ENCODE peak calls at places on chromosomes 3 and 15, in ten cellular contexts. D is heart left ventricle, K is esophagus squamous epithelium, V is ovary, C is iPS DF 6.9, P is uterus, Y is HCT116, U is RWPE1, O is stomach, S is body of pancreas. A is an unnamed sample.

GRCh38 chr3:23258110-23258509 is 55.0 kb downstream of the UBE2E2 start:
- DNase-seq in O (no peak), V (no peak), S (no peak), D (no peak), K (no peak), C (no peak), U (no peak), Y (no peak), P (no peak), A (no peak)

GRCh38 chr3:195041871-195042740 is 228.9 kb downstream of the XXYLT1 start:
- DNase-seq in S (no peak), V (no peak), D (no peak), K (no peak), Y (no peak), C (no peak), P (no peak), O (peak), U (no peak), A (peak)

GRCh38 chr3:184595726-184596125 is 34.1 kb downstream of the EPHB3 start:
- DNase-seq in S (no peak), P (no peak), K (no peak), O (no peak), V (no peak), D (no peak), Y (no peak), U (no peak), C (no peak), A (no peak)

GRCh38 chr3:196643201-196643749 is 3.8 kb downstream of the NRROS start:
- DNase-seq in D (no peak), K (no peak), S (no peak), C (no peak), P (no peak), U (no peak), Y (no peak), V (no peak), O (no peak), A (no peak)

GRCh38 chr3:111072016-111072891 is 638 bp downstream of the NECTIN3 start:
- DNase-seq in S (peak), P (peak), O (peak), U (peak), V (peak), D (peak), C (no peak), K (no peak), Y (no peak), A (no peak)

GRCh38 chr3:48564667-48565066 is 1.1 kb upstream of the UCN2 start:
- DNase-seq in P (no peak), K (no peak), V (no peak), D (no peak), C (no peak), U (no peak), S (no peak), O (no peak), Y (no peak), A (no peak)

GRCh38 chr3:71258116-71258515 is 325.4 kb downstream of the FOXP1 start:
- DNase-seq in U (peak), C (no peak), Y (no peak), V (no peak), K (no peak), P (no peak), D (no peak), O (no peak), S (no peak), A (peak)

GRCh38 chr3:13372656-13373055 is 47.5 kb downstream of the NUP210 start:
- DNase-seq in K (no peak), P (no peak), V (no peak), C (no peak), Y (no peak), S (no peak), O (no peak), U (no peak), D (no peak), A (no peak)

GRCh38 chr3:31472479-31473390 is 60.0 kb upstream of the STT3B start:
- DNase-seq in U (no peak), C (no peak), S (no peak), D (no peak), Y (no peak), V (no peak), O (no peak), P (no peak), K (no peak), A (no peak)

GRCh38 chr3:43198791-43199644 is 87.3 kb upstream of the SNRK start:
- DNase-seq in D (no peak), P (no peak), U (no peak), Y (no peak), O (no peak), K (no peak), C (no peak), V (no peak), S (no peak), A (no peak)

GRCh38 chr15:64761156-64761555 is 14.2 kb downstream of the RBPMS2 start:
- DNase-seq in S (no peak), Y (no peak), V (no peak), C (no peak), O (no peak), D (no peak), U (no peak), K (no peak), P (no peak), A (no peak)

GRCh38 chr3:182185341-182185740 is 473.6 kb downstream of the SOX2 start:
- DNase-seq in U (no peak), Y (no peak), D (no peak), C (no peak), P (no peak), K (no peak), V (no peak), O (no peak), S (no peak), A (no peak)

GRCh38 chr3:9147215-9147895 is 102.1 kb downstream of the SRGAP3 start:
- DNase-seq in V (no peak), U (no peak), Y (no peak), C (no peak), K (no peak), O (no peak), D (no peak), S (no peak), P (peak), A (no peak)

GRCh38 chr3:177596248-177596821 is 399.1 kb upstream of the TBL1XR1 start:
- DNase-seq in V (no peak), Y (peak), D (no peak), C (no peak), U (no peak), K (no peak), P (no peak), S (peak), O (peak), A (peak)

GRCh38 chr3:190217081-190217480 is 96.4 kb upstream of the P3H2 start:
- DNase-seq in S (no peak), V (no peak), D (no peak), C (no peak), Y (no peak), O (no peak), P (no peak), K (no peak), U (peak), A (peak)

GRCh38 chr3:12393894-12394293 is 90.4 kb upstream of the TSEN2 start:
- DNase-seq in K (no peak), P (no peak), D (no peak), Y (peak), V (no peak), C (no peak), U (peak), O (no peak), S (no peak), A (no peak)

GRCh38 chr3:109882144-109882543 is 544.8 kb upstream of the DPPA4 start:
- DNase-seq in O (no peak), D (no peak), S (no peak), U (no peak), K (no peak), Y (no peak), C (no peak), V (no peak), P (no peak), A (no peak)

GRCh38 chr3:74139648-74140047 is 474.8 kb downstream of the CNTN3 start:
- DNase-seq in V (no peak), S (no peak), C (no peak), K (no peak), D (no peak), Y (no peak), U (no peak), P (no peak), O (no peak), A (no peak)

GRCh38 chr15:89085289-89085906 is 2.9 kb upstream of the ABHD2 start:
- DNase-seq in P (no peak), O (no peak), C (no peak), D (no peak), U (no peak), S (no peak), V (no peak), K (no peak), Y (no peak), A (no peak)

GRCh38 chr3:141275032-141275422 is 43.4 kb downstream of the PXYLP1 start:
- DNase-seq in K (no peak), V (no peak), P (no peak), Y (no peak), C (no peak), S (no peak), U (peak), D (no peak), O (no peak), A (peak)

GRCh38 chr3:151816091-151816604 is 2.2 kb downstream of the AADAC start:
- DNase-seq in D (no peak), P (peak), U (peak), S (peak), Y (no peak), K (no peak), O (peak), V (no peak), C (no peak), A (peak)

GRCh38 chr3:180871901-180872300 is 40.6 kb upstream of the FXR1 start:
- DNase-seq in P (no peak), V (no peak), U (no peak), O (no peak), C (no peak), S (no peak), Y (no peak), K (no peak), D (no peak), A (no peak)

GRCh38 chr3:72938471-72939265 is 50.8 kb downstream of the GXYLT2 start:
- DNase-seq in S (peak), C (no peak), U (peak), P (peak), V (peak), D (peak), Y (peak), O (peak), K (no peak), A (peak)

GRCh38 chr15:58457466-58457965 is 25.7 kb downstream of the LIPC start:
- DNase-seq in K (no peak), U (peak), D (no peak), S (no peak), C (no peak), Y (no peak), P (no peak), V (no peak), O (no peak), A (peak)

GRCh38 chr3:29324180-29324651 is 43.3 kb downstream of the RBMS3 start:
- DNase-seq in D (peak), Y (no peak), K (no peak), O (peak), P (peak), S (peak), V (peak), U (no peak), C (no peak), A (no peak)

GRCh38 chr15:39999538-39999937 is 39.4 kb downstream of the SRP14 start:
- DNase-seq in O (no peak), V (no peak), Y (no peak), U (no peak), K (no peak), P (no peak), C (no peak), S (no peak), D (no peak), A (no peak)
- H3K27ac ChIP-seq in O (no peak), V (no peak), Y (no peak), U (no peak), K (no peak), P (no peak), C (no peak), S (no peak), D (no peak), A (no peak)

GRCh38 chr15:56460947-56461346 is 4.0 kb downstream of the MNS1 start:
- DNase-seq in C (no peak), V (no peak), Y (no peak), O (no peak), P (no peak), D (no peak), S (no peak), K (no peak), U (no peak), A (no peak)

GRCh38 chr15:56468271-56468912 is 3.5 kb upstream of the MNS1 start:
- DNase-seq in Y (no peak), O (no peak), U (no peak), C (no peak), S (no peak), K (no peak), D (no peak), P (no peak), V (no peak), A (no peak)

GRCh38 chr15:56467626-56468025 is 2.7 kb upstream of the MNS1 start:
- DNase-seq in U (no peak), P (no peak), O (no peak), D (no peak), C (no peak), K (no peak), V (no peak), Y (no peak), S (no peak), A (no peak)

GRCh38 chr15:56469484-56469883 is 4.5 kb upstream of the MNS1 start:
- DNase-seq in U (no peak), S (no peak), V (no peak), Y (no peak), C (no peak), O (no peak), D (no peak), K (no peak), P (no peak), A (no peak)

DNA sequence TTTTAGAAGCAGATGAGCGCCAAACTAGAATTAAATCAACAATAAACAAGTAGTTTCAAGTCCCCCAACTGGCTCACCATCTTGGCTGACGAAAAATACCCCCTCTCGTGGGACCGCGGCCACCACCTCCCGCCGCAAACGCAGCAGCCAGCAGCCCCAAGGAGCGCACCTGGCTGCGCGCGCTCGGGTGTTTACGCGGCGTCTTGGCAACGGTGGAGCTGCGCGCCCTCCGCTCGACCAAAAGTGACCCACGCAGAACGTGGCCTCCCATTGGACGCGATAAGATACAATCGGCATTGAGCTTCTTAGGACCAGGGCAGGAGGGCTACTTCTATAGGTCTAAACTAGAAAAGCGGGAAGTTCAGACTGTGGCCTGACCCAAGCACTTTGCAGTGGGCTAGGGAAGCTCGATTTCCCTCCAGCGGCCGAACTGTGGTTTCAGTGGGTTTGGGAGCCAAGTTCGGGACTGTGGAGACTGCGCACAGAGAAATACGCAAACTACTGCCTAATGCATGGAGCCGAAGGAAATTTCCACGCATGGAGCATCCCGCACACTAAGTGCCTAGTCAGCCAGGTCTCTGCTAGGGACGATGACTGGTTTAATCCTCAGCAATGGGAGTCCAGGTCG is at the start of gene MNS1:
- DNase-seq in D (peak), O (peak), S (peak), Y (peak), K (peak), P (peak), U (peak), C (peak), V (peak), A (peak)
- H3K27ac ChIP-seq in D (no peak), O (no peak), S (no peak), Y (no peak), K (no peak), P (peak), U (peak), C (no peak), V (no peak), A (no peak)

GRCh38 chr15:93505506-93505905 is 416.5 kb upstream of the RGMA start:
- DNase-seq in D (no peak), Y (no peak), O (no peak), V (no peak), S (no peak), P (no peak), K (no peak), U (no peak), C (no peak), A (no peak)
- H3K27ac ChIP-seq in D (no peak), Y (no peak), O (no peak), V (no peak), S (no peak), P (no peak), K (no peak), U (no peak), C (no peak), A (no peak)

GRCh38 chr3:46489875-46490274 is 7.9 kb upstream of the RTP3 start:
- DNase-seq in O (no peak), V (no peak), Y (no peak), C (no peak), P (no peak), U (no peak), D (no peak), S (no peak), K (no peak), A (no peak)

GRCh38 chr3:46490338-46491084 is 7.3 kb upstream of the RTP3 start:
- DNase-seq in Y (no peak), O (no peak), U (no peak), S (no peak), V (no peak), K (no peak), P (no peak), C (no peak), D (no peak), A (no peak)

GRCh38 chr3:46489406-46489805 is 8.4 kb upstream of the RTP3 start:
- DNase-seq in S (no peak), P (no peak), U (no peak), C (no peak), K (no peak), Y (no peak), O (no peak), D (no peak), V (no peak), A (no peak)

GRCh38 chr3:46492890-46493547 is 4.8 kb upstream of the RTP3 start:
- DNase-seq in O (no peak), V (no peak), U (no peak), D (no peak), K (no peak), Y (no peak), C (no peak), S (no peak), P (no peak), A (no peak)

DNA sequence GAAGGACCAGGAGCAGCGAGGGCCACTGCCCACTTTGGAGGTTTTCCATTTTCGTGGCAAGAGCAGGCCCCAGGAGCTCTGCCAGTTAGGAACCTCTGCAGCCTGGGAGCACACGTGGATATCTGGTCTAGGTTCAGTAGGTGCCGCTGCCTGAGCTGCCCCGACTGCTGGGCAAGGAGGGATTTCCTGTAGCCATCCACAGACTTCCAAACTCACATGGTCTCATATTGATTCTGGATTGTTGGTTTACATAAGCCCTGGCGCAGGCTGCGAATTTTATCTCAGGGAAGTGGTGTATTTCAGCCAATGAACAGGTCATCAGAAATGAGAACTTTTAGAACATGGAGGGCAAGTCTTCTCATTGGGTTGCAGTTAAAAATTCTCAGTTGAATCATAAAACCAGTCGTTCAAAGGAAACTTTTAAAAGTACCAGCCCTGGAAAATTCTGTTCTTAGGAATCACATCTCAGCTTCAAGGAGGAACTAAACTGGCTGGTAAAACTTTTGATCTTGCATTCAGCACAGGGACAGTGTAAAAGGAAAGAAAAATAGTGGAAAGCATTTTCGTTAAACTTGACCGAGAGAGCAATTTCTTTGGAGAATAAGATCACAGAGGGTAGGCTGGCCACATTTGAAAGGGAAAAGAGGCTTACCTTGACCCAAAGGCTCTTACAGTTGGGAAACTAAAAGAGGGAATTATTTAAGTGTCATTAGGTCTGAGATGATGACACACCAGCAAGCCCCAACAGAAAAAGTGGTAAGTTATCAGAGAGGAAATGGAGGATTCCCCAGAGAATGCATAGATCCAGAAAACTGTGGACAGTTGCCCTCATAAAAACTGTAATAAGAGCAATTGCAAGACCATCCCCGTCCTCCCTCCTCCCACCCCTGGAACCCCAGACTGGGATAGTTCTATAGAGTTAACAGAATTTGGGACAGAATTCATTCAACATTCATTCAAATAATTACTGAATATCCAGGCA is 6.4 kb upstream of the RTP3 start:
- DNase-seq in D (no peak), S (peak), C (no peak), K (no peak), V (no peak), Y (no peak), P (no peak), U (no peak), O (peak), A (no peak)
- H3K27ac ChIP-seq in D (no peak), S (no peak), C (no peak), K (no peak), V (no peak), Y (no peak), P (no peak), U (no peak), O (no peak), A (no peak)

DNA sequence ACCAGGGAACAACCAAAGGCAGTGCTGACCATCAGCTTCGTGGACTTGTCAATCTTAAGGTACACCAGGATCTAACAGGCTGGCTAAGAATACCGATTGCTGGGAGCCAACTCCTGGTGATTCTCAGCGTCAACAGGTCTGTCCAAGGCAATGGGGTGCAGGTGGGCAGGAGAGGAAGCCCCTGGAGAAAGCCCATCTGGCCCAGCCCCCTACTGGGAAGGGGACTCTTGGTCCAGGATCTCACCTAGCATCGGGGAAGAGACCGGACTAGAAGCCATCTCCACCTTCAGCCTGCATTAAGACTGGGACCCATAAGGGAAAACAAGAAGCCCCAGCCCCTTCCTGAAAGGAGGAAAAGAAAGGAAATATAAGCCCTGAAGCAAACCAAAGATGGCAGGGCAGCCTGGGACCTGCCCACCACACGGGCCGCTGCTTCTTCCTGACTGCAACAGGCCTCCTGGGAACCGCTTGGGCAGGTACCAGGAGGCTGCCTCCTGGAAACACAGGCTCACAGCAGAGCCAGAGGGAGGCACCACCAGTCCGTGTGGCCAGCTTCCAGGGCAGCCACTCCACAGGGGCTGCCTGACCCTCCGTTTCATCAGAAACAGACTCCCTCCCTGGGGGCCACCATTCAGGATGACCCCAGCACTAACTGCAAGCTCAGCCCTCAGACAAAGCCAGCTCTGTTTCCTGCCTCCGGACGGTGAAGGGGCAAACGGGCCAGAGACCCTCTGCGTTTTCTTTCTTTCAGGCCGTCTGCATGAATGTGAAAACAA is 100.3 kb downstream of the LRIG1 start:
- DNase-seq in Y (no peak), V (no peak), D (no peak), C (no peak), U (no peak), S (peak), K (no peak), P (no peak), O (no peak), A (no peak)
- H3K27ac ChIP-seq in Y (no peak), V (peak), D (no peak), C (no peak), U (no peak), S (no peak), K (no peak), P (no peak), O (peak), A (no peak)

DNA sequence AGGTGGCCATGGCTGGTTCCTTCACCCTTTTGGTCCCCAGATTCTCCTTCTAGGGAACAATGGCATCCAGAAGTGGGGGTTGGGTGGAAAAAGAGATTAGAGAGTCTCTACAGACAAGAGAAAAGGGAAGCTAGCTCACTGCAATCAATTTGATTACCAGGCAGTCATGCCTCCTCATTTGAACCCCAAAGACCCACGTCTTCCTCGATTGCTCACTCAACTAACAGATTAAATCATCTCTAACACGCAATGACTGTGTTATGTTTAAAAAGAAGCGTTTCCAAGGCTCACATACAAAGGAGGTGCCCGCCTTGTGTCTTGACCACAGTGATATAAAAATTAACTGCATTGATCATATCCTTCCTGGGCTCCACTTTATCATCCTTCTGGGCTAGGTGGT is 57.6 kb downstream of the BHLHE40 start:
- DNase-seq in V (no peak), O (no peak), U (no peak), C (no peak), Y (no peak), P (no peak), D (no peak), S (no peak), K (no peak), A (no peak)
- H3K27ac ChIP-seq in V (no peak), O (no peak), U (no peak), C (no peak), Y (no peak), P (no peak), D (no peak), S (no peak), K (no peak), A (no peak)